ENCODE peak calls at places on chromosomes 5 and 9, in five cellular contexts. B, P, Y, C and K are unnamed samples.

GRCh38 chr9:110700953-110701352 is 32.4 kb downstream of the MUSK start:
- DNase-seq in Y (no peak), B (peak; percentile 69), P (no peak), C (no peak), K (no peak)

GRCh38 chr5:180915924-180916323 is 17.0 kb downstream of the BTNL8 start:
- DNase-seq in P (no peak), C (no peak), B (no peak), Y (no peak), K (no peak)

GRCh38 chr9:119298076-119298853 is 71.0 kb downstream of the BRINP1 start:
- DNase-seq in P (no peak), Y (no peak), C (no peak), B (no peak), K (peak; percentile 2)

GRCh38 chr9:2414465-2414864 is 207.1 kb upstream of the VLDLR start:
- DNase-seq in Y (no peak), P (no peak), B (peak; percentile 71), C (no peak), K (no peak)

GRCh38 chr5:52702877-52703276 is 84.8 kb upstream of the ITGA1 start:
- DNase-seq in C (no peak), B (no peak), P (no peak), Y (no peak), K (no peak)

GRCh38 chr9:117528225-117528624 is 113.4 kb upstream of the ASTN2 start:
- DNase-seq in Y (no peak), P (no peak), C (no peak), B (no peak), K (no peak)

GRCh38 chr5:163424836-163425235 is 12.6 kb upstream of the CCNG1 start:
- DNase-seq in P (no peak), C (no peak), Y (no peak), B (no peak), K (no peak)

GRCh38 chr9:130029223-130029583 is 13.8 kb downstream of the FNBP1 start:
- DNase-seq in Y (no peak), B (no peak), P (no peak), C (no peak), K (no peak)

GRCh38 chr5:138942861-138943260 is 67.7 kb upstream of the LRRTM2 start:
- DNase-seq in B (no peak), C (no peak), P (no peak), Y (no peak), K (no peak)

GRCh38 chr9:18124760-18125159 is 349.2 kb upstream of the ADAMTSL1 start:
- DNase-seq in Y (no peak), C (no peak), B (peak; percentile 46), P (no peak), K (no peak)

GRCh38 chr9:84874583-84874982 is 205.1 kb downstream of the NTRK2 start:
- DNase-seq in Y (no peak), P (no peak), B (peak; percentile 6), C (no peak), K (no peak)